ENCODE peak calls at places on chromosomes 16 and 17, in four cellular contexts. C, I, Z and F are unnamed samples.

GRCh38 chr16:1727651-1728624 is 21.9 kb downstream of the MAPK8IP3 start:
- DNase-seq in C (no peak), I (no peak), Z (no peak), F (no peak)

GRCh38 chr17:21275047-21275578 is 9.4 kb upstream of the MAP2K3 start:
- DNase-seq in C (no peak), I (no peak), Z (no peak), F (peak; percentile 56)

GRCh38 chr17:2796164-2797140 is at the start of gene RAP1GAP2:
- DNase-seq in C (no peak), I (no peak), Z (peak; percentile 95), F (no peak)

GRCh38 chr16:1283996-1284592 is 25.3 kb upstream of the UBE2I start:
- DNase-seq in C (no peak), I (no peak), Z (no peak), F (no peak)

GRCh38 chr16:72978212-72978611 is 69.7 kb downstream of the ZFHX3 start:
- DNase-seq in C (no peak), I (no peak), Z (no peak), F (no peak)

GRCh38 chr16:82192665-82193064 is 22.6 kb upstream of the MPHOSPH6 start:
- DNase-seq in C (peak; percentile 82), I (no peak), Z (no peak), F (peak; percentile 5)

GRCh38 chr16:84947022-84947421 is 64.3 kb downstream of the ZDHHC7 start:
- DNase-seq in C (no peak), I (no peak), Z (peak; percentile 68), F (no peak)

GRCh38 chr17:5329784-5330557 is 47.9 kb downstream of the RABEP1 start:
- DNase-seq in C (no peak), I (no peak), Z (no peak), F (no peak)

DNA sequence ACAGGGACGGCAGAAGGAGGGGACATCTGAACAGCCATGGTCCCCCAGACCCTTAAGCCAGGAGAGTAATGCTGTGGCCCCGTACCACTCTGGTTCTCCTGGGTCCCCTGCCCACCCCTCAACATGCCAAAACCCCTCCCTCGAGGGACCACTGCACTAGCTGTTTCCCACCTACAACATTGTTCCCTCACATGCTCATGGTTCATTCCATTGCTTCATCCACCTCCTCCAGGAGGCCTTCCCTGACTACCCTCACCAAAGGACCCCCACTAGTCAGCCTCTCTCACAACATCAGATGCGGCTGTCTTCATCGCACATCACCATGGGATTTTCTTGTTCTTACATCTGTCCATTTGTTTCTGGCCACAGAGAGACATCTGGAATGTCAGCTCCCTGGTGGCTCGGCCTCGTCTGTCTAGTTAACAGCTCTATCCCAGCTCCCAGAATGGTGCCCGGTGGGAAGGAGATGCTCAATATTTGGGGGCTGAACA is 1.7 kb downstream of the DOK4 start:
- DNase-seq in C (no peak), I (no peak), Z (no peak), F (no peak)
- H3K27ac ChIP-seq in C (no peak overlapping the region), I (no peak overlapping the region), Z (no peak overlapping the region), F (no peak overlapping the region)

GRCh38 chr17:17181666-17182600 is 24.2 kb downstream of the PLD6 start:
- DNase-seq in C (no peak), I (no peak), Z (peak; percentile 55), F (no peak)
- H3K4me1 ChIP-seq in C (peaks cover 15% of the 10 kb centered on the region), I (peaks cover 9% of the 10 kb centered on the region), Z (peaks cover 37% of the 10 kb centered on the region), F (peaks cover 22% of the 10 kb centered on the region)

GRCh38 chr17:76718516-76718915 is 7.8 kb upstream of the MXRA7 start:
- DNase-seq in C (no peak), I (no peak), Z (no peak), F (no peak)

GRCh38 chr17:76714822-76715461 is 4.2 kb upstream of the MXRA7 start:
- DNase-seq in C (no peak), I (no peak), Z (no peak), F (peak; percentile 82)

GRCh38 chr17:76716146-76716833 is 5.5 kb upstream of the MXRA7 start:
- DNase-seq in C (peak; percentile 94), I (no peak), Z (no peak), F (peak; percentile 82)

GRCh38 chr17:76715462-76715830 is 4.7 kb upstream of the MXRA7 start:
- DNase-seq in C (no peak), I (no peak), Z (no peak), F (no peak)

DNA sequence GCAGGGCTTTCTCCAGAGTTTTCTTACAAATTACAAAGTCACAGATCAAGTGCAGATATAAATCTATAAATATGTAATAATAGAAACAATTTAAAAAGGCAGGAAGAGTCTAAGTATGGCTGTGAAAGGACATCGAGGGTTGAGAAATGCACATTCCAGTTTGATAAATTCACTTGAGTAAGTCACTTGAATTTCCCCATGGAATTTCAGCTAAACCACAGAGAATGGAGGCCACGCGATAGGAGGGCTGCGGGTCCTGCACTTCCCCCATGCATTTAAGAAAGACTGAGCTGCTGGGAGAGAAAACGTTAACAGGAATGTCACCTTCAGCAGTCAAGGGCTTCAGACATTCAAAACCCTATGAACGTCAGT is 6.1 kb upstream of the MXRA7 start:
- DNase-seq in C (peak; percentile 37), I (no peak), Z (no peak), F (peak; percentile 81)
- H3K27ac ChIP-seq in C (no peak overlapping the region), I (no peak overlapping the region), Z (peak overlapping the region; percentile 95), F (peak overlapping the region; percentile 86)

GRCh38 chr16:67298277-67298676 is 18.9 kb downstream of the PLEKHG4 start:
- DNase-seq in C (no peak), I (no peak), Z (no peak), F (no peak)
- H3K4me1 ChIP-seq in C (no peaks in the 10 kb centered on the region), I (peaks cover 11% of the 10 kb centered on the region), Z (no peaks in the 10 kb centered on the region), F (peaks cover 12% of the 10 kb centered on the region)

GRCh38 chr16:87918314-87918713 is 18.0 kb downstream of the CA5A start:
- DNase-seq in C (no peak), I (no peak), Z (no peak), F (no peak)
- H3K27ac ChIP-seq in C (no peak overlapping the region), I (no peak overlapping the region), Z (no peak overlapping the region), F (no peak overlapping the region)

DNA sequence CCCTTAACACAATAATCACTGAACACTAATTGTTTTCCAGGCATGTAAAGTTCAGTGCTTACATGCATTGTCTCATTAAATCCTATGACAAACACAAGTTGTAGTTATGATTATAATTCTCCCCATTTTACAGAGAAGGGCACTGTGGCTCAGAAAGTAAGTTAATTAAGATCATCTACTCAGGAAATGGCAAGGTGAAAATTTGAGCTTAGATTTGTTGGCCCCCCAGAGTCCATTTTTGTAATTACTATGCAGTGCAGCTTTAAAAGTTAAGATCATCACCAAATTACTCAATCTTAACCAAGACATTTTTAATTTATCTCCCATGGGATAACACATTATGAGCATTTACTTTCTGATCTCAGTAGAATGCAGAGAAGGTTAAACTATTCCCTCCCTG is 34.2 kb upstream of the CCL1 start:
- DNase-seq in C (no peak), I (no peak), Z (no peak), F (no peak)
- H3K4me1 ChIP-seq in C (no peaks in the 10 kb centered on the region), I (no peaks in the 10 kb centered on the region), Z (no peaks in the 10 kb centered on the region), F (no peaks in the 10 kb centered on the region)

DNA sequence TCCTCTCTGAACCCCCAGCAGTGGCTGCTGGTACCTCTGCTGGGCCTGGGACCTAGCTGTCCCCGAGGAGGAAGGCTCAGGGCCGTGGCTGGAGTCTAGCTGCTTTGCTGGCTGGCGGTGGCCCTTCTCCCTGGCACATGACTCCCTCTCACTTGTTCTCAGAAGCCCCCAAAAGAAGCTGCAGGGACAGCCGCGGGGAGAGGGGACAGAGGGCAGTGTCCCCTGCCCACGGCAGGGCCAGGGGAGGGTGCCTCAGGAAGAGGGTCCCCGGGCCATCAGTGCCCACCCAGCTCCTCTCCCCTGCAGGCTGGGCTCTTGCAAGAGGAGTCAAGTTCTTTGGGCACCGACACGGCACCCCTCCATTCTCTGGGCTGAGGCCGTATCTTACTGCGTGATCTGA is 46.6 kb downstream of the VAC14 start:
- DNase-seq in C (no peak), I (no peak), Z (peak; percentile 51), F (no peak)
- H3K27ac ChIP-seq in C (no peak overlapping the region), I (no peak overlapping the region), Z (no peak overlapping the region), F (no peak overlapping the region)